ENCODE peak calls at places on chromosome 2, in six cellular contexts. M is right cardiac atrium, C is colonic mucosa, Y is prostate gland, Z is gastrocnemius medialis, H is Peyer's patch. D is an unnamed sample. For H3K9me3 and H3K27me3, the result is how much of the 10 kb centered on the place peaks cover.

GRCh38 chr2:152094014-152094413 is 4.8 kb downstream of the CACNB4 start:
- DNase-seq in M (no peak), C (no peak), Y (no peak), Z (no peak), H (no peak), D (no peak)

GRCh38 chr2:217829420-217829819 is 173.4 kb downstream of the TNS1 start:
- DNase-seq in M (no peak), C (no peak), Y (no peak), Z (no peak), H (no peak), D (no peak)

GRCh38 chr2:97858442-97858841 is 137.3 kb downstream of the TMEM131 start:
- DNase-seq in M (no peak), C (no peak), Y (no peak), Z (no peak), H (no peak), D (no peak)

GRCh38 chr2:30934071-30934470 is 126.8 kb upstream of the CAPN13 start:
- DNase-seq in M (no peak), C (no peak), Y (no peak), Z (no peak), H (no peak), D (no peak)

GRCh38 chr2:219689676-219690628 is 62.5 kb downstream of the SLC4A3 start:
- DNase-seq in M (no peak), C (peak), Y (peak), Z (no peak), H (no peak), D (peak)

GRCh38 chr2:227004482-227004881 is 159.5 kb downstream of the COL4A4 start:
- DNase-seq in M (no peak), C (no peak), Y (no peak), Z (no peak), H (no peak), D (no peak)

GRCh38 chr2:128536925-128537620 is 218.4 kb upstream of the HS6ST1 start:
- DNase-seq in M (no peak), C (no peak), Y (no peak), Z (no peak), H (no peak), D (no peak)

GRCh38 chr2:42598656-42599267 is 30.3 kb downstream of the MTA3 start:
- DNase-seq in M (no peak), C (no peak), Y (no peak), Z (no peak), H (no peak), D (no peak)

GRCh38 chr2:222865301-222865700 is 4.5 kb downstream of the ACSL3 start:
- DNase-seq in M (no peak), C (no peak), Y (no peak), Z (no peak), H (no peak), D (no peak)

GRCh38 chr2:70960833-70961647 is 17.4 kb upstream of the ANKRD53 start:
- DNase-seq in M (no peak), C (peak), Y (no peak), Z (no peak), H (no peak), D (no peak)

GRCh38 chr2:19819097-19820065 is 82.4 kb downstream of the TTC32 start:
- DNase-seq in M (no peak), C (no peak), Y (no peak), Z (no peak), H (no peak), D (no peak)

GRCh38 chr2:176110975-176111663 is 4.0 kb downstream of the HOXD11 start:
- DNase-seq in M (no peak), C (peak), Y (no peak), Z (no peak), H (no peak), D (no peak)

GRCh38 chr2:86223098-86223681 is 23.9 kb downstream of the MRPL35 start:
- DNase-seq in M (peak), C (peak), Y (no peak), Z (no peak), H (no peak), D (no peak)

GRCh38 chr2:15913146-15913545 is 27.2 kb upstream of the MYCN start:
- DNase-seq in M (no peak), C (no peak), Y (no peak), Z (no peak), H (no peak), D (no peak)

GRCh38 chr2:166180951-166181812 is 53.4 kb upstream of the SCN1A start:
- DNase-seq in M (no peak), C (peak), Y (peak), Z (no peak), H (peak), D (no peak)

GRCh38 chr2:760001-760400 is 82.8 kb upstream of the TMEM18 start:
- DNase-seq in M (no peak), C (no peak), Y (no peak), Z (no peak), H (no peak), D (no peak)

GRCh38 chr2:28398101-28398834 is 5.6 kb downstream of the FOSL2 start:
- DNase-seq in M (peak), C (no peak), Y (no peak), Z (peak), H (no peak), D (no peak)

GRCh38 chr2:63696496-63696895 is 107.7 kb downstream of the MDH1 start:
- DNase-seq in M (no peak), C (no peak), Y (no peak), Z (no peak), H (no peak), D (no peak)

GRCh38 chr2:3864943-3865664 is 161.7 kb downstream of the DCDC2C start:
- DNase-seq in M (no peak), C (no peak), Y (no peak), Z (no peak), H (no peak), D (no peak)

GRCh38 chr2:234963785-234964615 is 12.2 kb downstream of the SH3BP4 start:
- DNase-seq in M (no peak), C (peak), Y (peak), Z (peak), H (no peak), D (no peak)

GRCh38 chr2:174336403-174337336 is 1.9 kb downstream of the SP9 start:
- DNase-seq in M (peak), C (peak), Y (no peak), Z (no peak), H (no peak), D (peak)

GRCh38 chr2:180003566-180003965 is 3.5 kb downstream of the CWC22 start:
- DNase-seq in M (no peak), C (no peak), Y (no peak), Z (no peak), H (no peak), D (no peak)

GRCh38 chr2:15760232-15760890 is 168.7 kb downstream of the DDX1 start:
- DNase-seq in M (no peak), C (no peak), Y (no peak), Z (no peak), H (no peak), D (no peak)

GRCh38 chr2:85706604-85707296 is 12.6 kb downstream of the GNLY start:
- DNase-seq in M (peak), C (no peak), Y (no peak), Z (peak), H (no peak), D (no peak)

GRCh38 chr2:240142859-240143258 is 2.4 kb upstream of the OTOS start:
- DNase-seq in M (no peak), C (no peak), Y (no peak), Z (no peak), H (no peak), D (no peak)

GRCh38 chr2:80304522-80304878 is at the start of gene LRRTM1:
- DNase-seq in M (peak), C (no peak), Y (no peak), Z (no peak), H (no peak), D (no peak)

GRCh38 chr2:102703748-102704147 is 58.1 kb upstream of the TMEM182 start:
- DNase-seq in M (no peak), C (no peak), Y (no peak), Z (no peak), H (no peak), D (no peak)

GRCh38 chr2:40218679-40219078 is 233.2 kb downstream of the SLC8A1 start:
- DNase-seq in M (peak), C (peak), Y (no peak), Z (peak), H (no peak), D (no peak)

GRCh38 chr2:74440005-74440377 is 1.7 kb downstream of the RTKN start:
- DNase-seq in M (peak), C (peak), Y (no peak), Z (peak), H (no peak), D (no peak)

GRCh38 chr2:205740381-205740780 is 58.1 kb downstream of the NRP2 start:
- DNase-seq in M (no peak), C (no peak), Y (no peak), Z (no peak), H (no peak), D (no peak)

GRCh38 chr2:165636959-165637358 is 157.1 kb downstream of the GALNT3 start:
- DNase-seq in M (no peak), C (no peak), Y (no peak), Z (no peak), H (no peak), D (no peak)

GRCh38 chr2:196130039-196130825 is 41.1 kb downstream of the STK17B start:
- DNase-seq in M (no peak), C (no peak), Y (no peak), Z (no peak), H (no peak), D (no peak)
- H3K9me3 ChIP-seq in M (under half), C (under half), Y (under half), Z (under half), H (under half), D (under half)

GRCh38 chr2:144137705-144138428 is 382.1 kb downstream of the ZEB2 start:
- DNase-seq in M (no peak), C (no peak), Y (no peak), Z (no peak), H (no peak), D (no peak)
- H3K27ac ChIP-seq in M (no peak), C (no peak), Y (no peak), Z (no peak), H (no peak), D (no peak)

GRCh38 chr2:10078001-10078400 is 2.2 kb downstream of the CYS1 start:
- DNase-seq in M (no peak), C (no peak), Y (no peak), Z (no peak), H (no peak), D (no peak)

GRCh38 chr2:10080536-10081304 is 509 bp upstream of the CYS1 start:
- DNase-seq in M (peak), C (no peak), Y (no peak), Z (no peak), H (no peak), D (peak)

GRCh38 chr2:10079192-10079930 is 850 bp downstream of the CYS1 start:
- DNase-seq in M (peak), C (no peak), Y (peak), Z (no peak), H (no peak), D (peak)

GRCh38 chr2:10078704-10079191 is 1.5 kb downstream of the CYS1 start:
- DNase-seq in M (no peak), C (no peak), Y (no peak), Z (no peak), H (no peak), D (no peak)

GRCh38 chr2:10079931-10080535 is at the start of gene CYS1:
- DNase-seq in M (peak), C (no peak), Y (no peak), Z (no peak), H (no peak), D (no peak)
- H3K27me3 ChIP-seq in M (under half), C (under half), Y (under half), Z (half or more), H (under half), D (under half)

DNA sequence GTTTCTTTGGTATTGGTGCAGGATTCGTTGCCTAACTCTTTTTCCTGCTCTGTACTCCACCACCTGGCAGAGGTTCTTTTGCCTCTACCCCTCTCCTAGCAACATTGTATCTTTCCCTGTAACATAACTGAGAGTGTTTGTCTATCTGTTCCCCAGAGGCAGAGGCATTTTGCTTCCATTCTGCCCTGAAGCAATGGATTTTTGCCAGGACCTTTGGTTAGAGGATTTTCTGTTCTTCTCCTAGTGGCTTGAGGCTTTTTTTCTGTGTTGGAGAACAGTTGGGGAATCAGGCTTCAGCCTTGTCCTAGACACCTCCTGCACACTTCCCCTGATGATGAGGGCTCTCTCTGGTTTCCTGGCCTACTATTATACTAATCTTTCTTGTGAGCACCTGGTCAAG is 68.7 kb downstream of the NCOA1 start:
- DNase-seq in M (no peak), C (no peak), Y (no peak), Z (no peak), H (no peak), D (no peak)
- H3K9me3 ChIP-seq in M (under half), C (under half), Y (under half), Z (under half), H (under half), D (under half)